ENCODE peak calls at places on chromosomes 4 and X, in five cellular contexts. One of them, this sample, is unnamed.

GRCh38 chr4:65645185-65645584 is 25.1 kb downstream of the EPHA5 start:
- ATAC-seq in HepG2: no peak
- ATAC-seq in K562: no peak
- ATAC-seq in upper lobe of left lung: no peak
- ATAC-seq in GM12878: no peak
- ATAC-seq in this sample: no peak

GRCh38 chr4:60002603-60003325 is 1197.4 kb upstream of the ADGRL3 start:
- ATAC-seq in HepG2: no peak
- ATAC-seq in K562: no peak
- ATAC-seq in upper lobe of left lung: peak
- ATAC-seq in GM12878: no peak
- ATAC-seq in this sample: peak

GRCh38 chr4:185840201-185840600 is 28.2 kb upstream of the SORBS2 start:
- ATAC-seq in HepG2: no peak
- ATAC-seq in K562: no peak
- ATAC-seq in upper lobe of left lung: no peak
- ATAC-seq in GM12878: no peak
- ATAC-seq in this sample: no peak

GRCh38 chr4:6768539-6768905 is 14.0 kb upstream of the KIAA0232 start:
- ATAC-seq in HepG2: no peak
- ATAC-seq in K562: peak
- ATAC-seq in upper lobe of left lung: peak
- ATAC-seq in GM12878: no peak
- ATAC-seq in this sample: peak

GRCh38 chrX:47936224-47936939 is 67.4 kb downstream of the ZNF182 start:
- ATAC-seq in HepG2: no peak
- ATAC-seq in K562: peak
- ATAC-seq in upper lobe of left lung: no peak
- ATAC-seq in GM12878: peak
- ATAC-seq in this sample: no peak

GRCh38 chr4:97942951-97943350 is 200.3 kb downstream of the STPG2 start:
- ATAC-seq in HepG2: no peak
- ATAC-seq in K562: no peak
- ATAC-seq in upper lobe of left lung: no peak
- ATAC-seq in GM12878: no peak
- ATAC-seq in this sample: no peak

GRCh38 chr4:3355266-3355748 is 62.5 kb downstream of the RGS12 start:
- ATAC-seq in HepG2: no peak
- ATAC-seq in K562: no peak
- ATAC-seq in upper lobe of left lung: no peak
- ATAC-seq in GM12878: peak
- ATAC-seq in this sample: no peak

GRCh38 chr4:20520901-20521300 is 179.4 kb upstream of the PACRGL start:
- ATAC-seq in HepG2: no peak
- ATAC-seq in K562: no peak
- ATAC-seq in upper lobe of left lung: no peak
- ATAC-seq in GM12878: no peak
- ATAC-seq in this sample: no peak

GRCh38 chrX:129540725-129541184 is 696 bp downstream of the OCRL start:
- ATAC-seq in HepG2: peak
- ATAC-seq in K562: peak
- ATAC-seq in upper lobe of left lung: peak
- ATAC-seq in GM12878: peak
- ATAC-seq in this sample: peak

GRCh38 chrX:13427441-13428054 is 107.7 kb upstream of the ATXN3L start:
- ATAC-seq in HepG2: no peak
- ATAC-seq in K562: peak
- ATAC-seq in upper lobe of left lung: no peak
- ATAC-seq in GM12878: no peak
- ATAC-seq in this sample: no peak

GRCh38 chrX:150680974-150681373 is 12.2 kb upstream of the MTMR1 start:
- ATAC-seq in HepG2: peak
- ATAC-seq in K562: peak
- ATAC-seq in upper lobe of left lung: no peak
- ATAC-seq in GM12878: peak
- ATAC-seq in this sample: peak

GRCh38 chr4:105058177-105058812 is 88.4 kb upstream of the TET2 start:
- ATAC-seq in HepG2: no peak
- ATAC-seq in K562: no peak
- ATAC-seq in upper lobe of left lung: no peak
- ATAC-seq in GM12878: peak
- ATAC-seq in this sample: no peak

GRCh38 chr4:1777822-1778641 is 15.1 kb upstream of the FGFR3 start:
- ATAC-seq in HepG2: peak
- ATAC-seq in K562: peak
- ATAC-seq in upper lobe of left lung: no peak
- ATAC-seq in GM12878: peak
- ATAC-seq in this sample: no peak

GRCh38 chrX:48794993-48795501 is 6.8 kb upstream of the HDAC6 start:
- ATAC-seq in HepG2: no peak
- ATAC-seq in K562: peak
- ATAC-seq in upper lobe of left lung: peak
- ATAC-seq in GM12878: no peak
- ATAC-seq in this sample: no peak

GRCh38 chrX:149124526-149125108 is 380.5 kb downstream of the IDS start:
- ATAC-seq in HepG2: no peak
- ATAC-seq in K562: no peak
- ATAC-seq in upper lobe of left lung: no peak
- ATAC-seq in GM12878: peak
- ATAC-seq in this sample: no peak

GRCh38 chrX:107465932-107466620 is 16.6 kb downstream of the FRMPD3 start:
- ATAC-seq in HepG2: no peak
- ATAC-seq in K562: no peak
- ATAC-seq in upper lobe of left lung: no peak
- ATAC-seq in GM12878: peak
- ATAC-seq in this sample: no peak

GRCh38 chr4:107734120-107734519 is 14.1 kb upstream of the PAPSS1 start:
- ATAC-seq in HepG2: peak
- ATAC-seq in K562: peak
- ATAC-seq in upper lobe of left lung: no peak
- ATAC-seq in GM12878: peak
- ATAC-seq in this sample: no peak

GRCh38 chr4:81486502-81486901 is 14.8 kb upstream of the RASGEF1B start:
- ATAC-seq in HepG2: no peak
- ATAC-seq in K562: no peak
- ATAC-seq in upper lobe of left lung: no peak
- ATAC-seq in GM12878: no peak
- ATAC-seq in this sample: no peak

GRCh38 chr4:118373614-118374255 is 20.9 kb upstream of the PRSS12 start:
- ATAC-seq in HepG2: no peak
- ATAC-seq in K562: no peak
- ATAC-seq in upper lobe of left lung: no peak
- ATAC-seq in GM12878: peak
- ATAC-seq in this sample: no peak

GRCh38 chr4:163332526-163333405 is at the start of gene NPY1R:
- ATAC-seq in HepG2: peak
- ATAC-seq in K562: peak
- ATAC-seq in upper lobe of left lung: peak
- ATAC-seq in GM12878: peak
- ATAC-seq in this sample: peak

DNA sequence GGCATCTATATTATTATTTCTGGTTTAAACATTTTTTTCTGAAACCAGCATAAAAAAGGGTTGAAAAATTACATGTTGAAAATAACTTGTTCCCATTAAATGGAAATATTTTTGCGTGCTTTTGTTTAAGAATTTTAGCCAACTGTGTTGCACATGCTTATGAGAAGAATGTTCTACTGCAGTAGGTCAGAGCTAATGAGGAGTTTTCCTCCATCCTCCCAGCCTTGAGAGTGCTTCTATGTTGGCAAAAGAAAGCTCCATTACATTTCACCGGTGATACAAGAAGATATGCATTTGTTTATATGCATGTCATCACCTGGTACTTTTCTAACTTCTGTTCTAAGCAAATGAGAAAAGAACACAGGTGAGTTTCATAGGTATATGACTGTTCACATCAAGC is 13.6 kb upstream of the TDO2 start:
- ATAC-seq in HepG2: no peak
- ATAC-seq in K562: no peak
- ATAC-seq in upper lobe of left lung: no peak
- ATAC-seq in GM12878: peak
- ATAC-seq in this sample: no peak
- TF ChIP-seq EP300 in HepG2: no peak
- TF ChIP-seq EP300 in K562: no peak
- TF ChIP-seq EP300 in upper lobe of left lung: no peak
- TF ChIP-seq EP300 in GM12878: no peak
- TF ChIP-seq EP300 in this sample: no peak

DNA sequence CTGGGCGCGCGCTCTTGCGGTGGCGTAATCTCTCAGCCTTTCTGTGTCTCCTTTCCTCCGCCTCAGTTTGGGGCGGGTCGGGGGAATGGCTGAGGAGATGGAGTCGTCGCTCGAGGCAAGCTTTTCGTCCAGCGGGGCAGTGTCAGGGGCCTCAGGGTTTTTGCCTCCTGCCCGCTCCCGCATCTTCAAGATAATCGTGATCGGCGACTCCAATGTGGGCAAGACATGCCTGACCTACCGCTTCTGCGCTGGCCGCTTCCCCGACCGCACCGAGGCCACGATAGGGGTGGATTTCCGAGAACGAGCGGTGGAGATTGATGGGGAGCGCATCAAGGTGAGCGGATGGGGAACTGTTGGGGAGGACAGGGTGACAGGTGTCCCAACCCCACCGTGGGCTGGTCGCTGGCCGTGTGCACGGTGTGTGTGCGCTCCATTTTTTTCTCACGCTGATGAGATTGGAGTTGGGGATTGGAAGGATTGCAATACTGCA is at the start of gene RAB33B:
- ATAC-seq in HepG2: peak
- ATAC-seq in K562: peak
- ATAC-seq in upper lobe of left lung: no peak
- ATAC-seq in GM12878: peak
- ATAC-seq in this sample: no peak
- TF ChIP-seq POLR2A in HepG2: peak
- TF ChIP-seq POLR2A in K562: no peak
- TF ChIP-seq POLR2A in upper lobe of left lung: no peak
- TF ChIP-seq POLR2A in GM12878: no peak
- TF ChIP-seq POLR2A in this sample: peak

DNA sequence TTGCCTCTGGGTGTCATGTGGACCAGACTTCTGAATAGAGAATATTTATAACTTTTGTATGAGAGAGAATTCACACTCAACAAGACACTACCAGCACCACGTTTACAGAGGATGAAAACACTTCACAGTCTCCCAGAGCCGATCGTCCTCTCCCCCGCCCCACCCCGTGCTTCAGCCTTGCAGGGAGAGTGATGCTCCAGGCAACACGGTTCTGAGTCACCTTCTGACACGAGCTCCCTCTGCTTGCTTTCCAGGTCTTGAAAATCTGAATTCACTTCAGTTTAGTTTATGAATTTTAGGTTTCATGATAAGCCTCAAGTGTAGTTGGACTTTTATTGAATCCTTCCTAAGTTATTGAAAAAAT is 59.8 kb downstream of the CPLX1 start:
- ATAC-seq in HepG2: peak
- ATAC-seq in K562: peak
- ATAC-seq in upper lobe of left lung: no peak
- ATAC-seq in GM12878: no peak
- ATAC-seq in this sample: no peak
- TF ChIP-seq POLR2AphosphoS5 in HepG2: peak
- TF ChIP-seq POLR2AphosphoS5 in K562: no peak
- TF ChIP-seq POLR2AphosphoS5 in upper lobe of left lung: no peak
- TF ChIP-seq POLR2AphosphoS5 in GM12878: no peak
- TF ChIP-seq POLR2AphosphoS5 in this sample: no peak

GRCh38 chr4:94802091-94802490 is 44.3 kb downstream of the BMPR1B start:
- ATAC-seq in HepG2: no peak
- ATAC-seq in K562: no peak
- ATAC-seq in upper lobe of left lung: no peak
- ATAC-seq in GM12878: no peak
- ATAC-seq in this sample: no peak
- TF ChIP-seq EP300 in HepG2: no peak
- TF ChIP-seq EP300 in K562: no peak
- TF ChIP-seq EP300 in upper lobe of left lung: no peak
- TF ChIP-seq EP300 in GM12878: no peak
- TF ChIP-seq EP300 in this sample: no peak

DNA sequence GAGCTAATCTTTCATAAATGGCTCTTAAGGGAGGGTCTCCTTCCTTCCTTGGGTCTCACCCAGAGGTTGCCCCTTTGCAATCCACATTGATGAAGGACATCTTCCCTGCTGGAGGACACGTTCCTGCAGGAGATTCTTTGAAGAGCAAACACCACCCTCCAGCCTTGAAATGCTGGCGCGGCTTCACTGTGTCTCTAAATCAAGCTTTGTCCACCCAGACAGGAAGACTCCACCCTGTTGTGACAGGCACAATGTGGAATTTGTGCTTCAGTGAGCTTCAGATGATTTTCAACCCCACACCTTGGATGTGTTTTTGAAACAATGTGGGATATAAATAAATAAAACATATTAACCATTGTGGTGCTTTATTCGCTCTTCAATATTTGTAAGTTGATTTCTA is 264.1 kb downstream of the RAPGEF2 start:
- ATAC-seq in HepG2: peak
- ATAC-seq in K562: peak
- ATAC-seq in upper lobe of left lung: no peak
- ATAC-seq in GM12878: no peak
- ATAC-seq in this sample: no peak
- TF ChIP-seq POLR2A in HepG2: no peak
- TF ChIP-seq POLR2A in K562: no peak
- TF ChIP-seq POLR2A in upper lobe of left lung: no peak
- TF ChIP-seq POLR2A in GM12878: no peak
- TF ChIP-seq POLR2A in this sample: no peak

DNA sequence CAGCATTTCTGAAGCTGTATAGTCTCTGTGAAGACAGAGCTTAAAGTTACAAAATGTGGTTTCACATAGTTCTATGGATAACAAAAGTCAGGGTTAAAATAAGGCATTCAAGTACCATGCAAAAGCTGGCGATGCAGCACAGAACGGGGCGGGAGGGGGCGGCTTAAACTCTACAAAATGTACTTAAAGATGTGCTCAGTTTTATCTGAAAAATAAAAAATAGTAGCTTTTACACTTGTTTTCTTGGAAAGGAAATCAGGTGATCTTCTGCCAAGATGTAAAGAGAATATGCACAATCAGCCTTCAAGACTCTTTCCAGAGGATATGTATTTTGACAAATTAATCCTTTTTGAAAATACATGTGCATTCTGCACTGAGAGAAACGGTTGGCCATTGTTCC is 301.7 kb upstream of the EMCN start:
- ATAC-seq in HepG2: no peak
- ATAC-seq in K562: no peak
- ATAC-seq in upper lobe of left lung: no peak
- ATAC-seq in GM12878: no peak
- ATAC-seq in this sample: no peak
- TF ChIP-seq POLR2AphosphoS5 in HepG2: no peak
- TF ChIP-seq POLR2AphosphoS5 in K562: no peak
- TF ChIP-seq POLR2AphosphoS5 in upper lobe of left lung: no peak
- TF ChIP-seq POLR2AphosphoS5 in GM12878: no peak
- TF ChIP-seq POLR2AphosphoS5 in this sample: no peak

GRCh38 chrX:49922291-49923241 is at the start of gene CLCN5:
- ATAC-seq in HepG2: peak
- ATAC-seq in K562: peak
- ATAC-seq in upper lobe of left lung: peak
- ATAC-seq in GM12878: peak
- ATAC-seq in this sample: peak
- TF ChIP-seq EP300 in HepG2: no peak
- TF ChIP-seq EP300 in K562: no peak
- TF ChIP-seq EP300 in upper lobe of left lung: no peak
- TF ChIP-seq EP300 in GM12878: no peak
- TF ChIP-seq EP300 in this sample: no peak